ENCODE peak calls at places on chromosomes 6 and 20, in eight cellular contexts. J is kidney; E is NCI-H1417; G is HEK293T; I is fibroblast of pulmonary artery; C is omental fat pad; V is CD4-positive, alpha-beta memory T cell; L is Ammon's horn. D is an unnamed sample.

GRCh38 chr20:32522775-32523612 is 62.1 kb downstream of the NOL4L start:
- DNase-seq in L (no peak), J (peak; percentile 63), G (no peak), V (no peak), I (no peak), C (no peak), E (peak; percentile 88), D (no peak)

GRCh38 chr20:21554985-21555384 is 41.1 kb upstream of the NKX2-2 start:
- DNase-seq in L (peak; percentile 54), V (no peak), C (no peak), J (no peak), E (no peak), I (no peak), G (no peak), D (no peak)

GRCh38 chr6:106895703-106896040 is 78.9 kb downstream of the CD24 start:
- DNase-seq in C (no peak), J (no peak), V (no peak), L (no peak), G (no peak), E (no peak), I (no peak), D (no peak)

GRCh38 chr6:52663120-52663934 is 7.6 kb upstream of the TMEM14A start:
- DNase-seq in G (peak; percentile 53), E (peak; percentile 87), I (peak; percentile 87), L (peak; percentile 90), J (no peak), V (peak; percentile 71), C (no peak), D (no peak)

GRCh38 chr6:109772961-109773431 is 81.9 kb downstream of the FIG4 start:
- DNase-seq in C (no peak), L (no peak), E (no peak), V (no peak), G (no peak), I (no peak), J (no peak), D (no peak)

GRCh38 chr6:41488064-41488391 is 58.2 kb upstream of the FOXP4 start:
- DNase-seq in V (no peak), L (no peak), J (no peak), I (no peak), G (peak; percentile 42), C (no peak), E (no peak), D (no peak)

GRCh38 chr6:131946404-131946991 is 4.7 kb downstream of the CCN2 start:
- DNase-seq in I (peak; percentile 77), V (no peak), C (no peak), L (no peak), E (no peak), G (no peak), J (no peak), D (peak; percentile 75)

GRCh38 chr6:113049190-113049589 is 702.1 kb downstream of the RFPL4B start:
- DNase-seq in G (no peak), E (no peak), J (no peak), I (peak; percentile 25), V (no peak), L (no peak), C (no peak), D (no peak)

GRCh38 chr6:139888691-139889122 is 514.3 kb upstream of the CITED2 start:
- DNase-seq in C (no peak), I (peak; percentile 25), J (no peak), G (no peak), E (peak; percentile 26), V (no peak), L (peak; percentile 7), D (no peak)

GRCh38 chr20:37102571-37102970 is 6.8 kb upstream of the RBL1 start:
- DNase-seq in I (no peak), J (no peak), L (no peak), G (no peak), E (no peak), V (no peak), C (no peak), D (no peak)

GRCh38 chr6:11132191-11132590 is 20.7 kb upstream of the ERVFRD-1 start:
- DNase-seq in G (no peak), C (no peak), I (no peak), J (no peak), L (no peak), E (no peak), V (no peak), D (no peak)

GRCh38 chr6:139027620-139028182 is 844 bp upstream of the ABRACL start:
- DNase-seq in E (peak; percentile 94), L (no peak), J (no peak), C (no peak), V (peak; percentile 27), I (peak; percentile 30), G (peak; percentile 45), D (no peak)

GRCh38 chr20:40175296-40175695 is 513.7 kb downstream of the MAFB start:
- DNase-seq in E (no peak), V (no peak), I (no peak), J (no peak), C (no peak), L (no peak), G (no peak), D (no peak)

GRCh38 chr20:43744121-43744520 is 17.3 kb upstream of the GTSF1L start:
- DNase-seq in L (no peak), G (no peak), E (no peak), I (no peak), J (no peak), C (no peak), V (no peak), D (no peak)

GRCh38 chr6:133350928-133351327 is 109.8 kb downstream of the EYA4 start:
- DNase-seq in E (no peak), C (no peak), V (no peak), I (no peak), J (no peak), G (no peak), L (no peak), D (no peak)

GRCh38 chr20:50415516-50416268 is 94.5 kb upstream of the PTPN1 start:
- DNase-seq in G (no peak), E (no peak), L (peak; percentile 97), I (peak; percentile 98), J (peak; percentile 100), V (no peak), C (peak; percentile 90), D (peak; percentile 94)

GRCh38 chr6:135478626-135479025 is 18.9 kb downstream of the AHI1 start:
- DNase-seq in E (no peak), C (no peak), J (no peak), V (no peak), G (no peak), L (no peak), I (no peak), D (no peak)

GRCh38 chr6:181049-181654 is 111.1 kb upstream of the DUSP22 start:
- DNase-seq in C (no peak), V (no peak), J (no peak), L (no peak), E (no peak), I (no peak), G (no peak), D (no peak)

GRCh38 chr20:33796263-33796906 is 14.8 kb upstream of the CHMP4B start:
- DNase-seq in L (no peak), E (peak; percentile 97), I (no peak), C (no peak), V (no peak), J (no peak), G (no peak), D (no peak)

GRCh38 chr6:30683980-30684338 is 2.5 kb downstream of the PPP1R18 start:
- DNase-seq in I (no peak), J (peak; percentile 70), L (no peak), V (no peak), C (no peak), E (no peak), G (no peak), D (no peak)